ENCODE peak calls at places on chromosomes 3 and 15, in six cellular contexts. T is central memory CD4-positive, alpha-beta T cell; S is EL; J is activated naive CD4-positive, alpha-beta T cell treated with anti-CD3 and anti-CD28 coated beads, Interleukin-2, amount 10 ng/mL, durations not matched to agents 7 days and 5 days; Q is hypothalamus; B is brain microvascular endothelial cell. X is an unnamed sample.

GRCh38 chr15:40040293-40040635 is 1.3 kb upstream of the SRP14 start:
- DNase-seq in T (no peak), S (no peak), J (no peak), Q (no peak), B (no peak), X (no peak)

GRCh38 chr3:72957303-72957702 is 39.3 kb upstream of the PPP4R2 start:
- DNase-seq in T (no peak), S (no peak), J (no peak), Q (peak; percentile 47), B (no peak), X (no peak)

GRCh38 chr3:122299872-122300460 is 25.1 kb upstream of the CSTA start:
- DNase-seq in T (peak; percentile 31), S (peak; percentile 19), J (peak; percentile 62), Q (no peak), B (peak; percentile 47), X (peak; percentile 69)

GRCh38 chr3:45817788-45818523 is 21.6 kb upstream of the SLC6A20 start:
- DNase-seq in T (no peak), S (peak; percentile 94), J (no peak), Q (no peak), B (peak; percentile 86), X (no peak)

GRCh38 chr3:194161181-194162045 is 25.5 kb downstream of the HES1 start:
- DNase-seq in T (no peak), S (no peak), J (no peak), Q (no peak), B (no peak), X (no peak)

GRCh38 chr15:60660290-60661051 is 181.5 kb upstream of the ICE2 start:
- DNase-seq in T (no peak), S (peak; percentile 17), J (no peak), Q (no peak), B (peak; percentile 24), X (no peak)

GRCh38 chr3:72245183-72245811 is 460.3 kb upstream of the PROK2 start:
- DNase-seq in T (no peak), S (no peak), J (no peak), Q (peak; percentile 23), B (no peak), X (no peak)

GRCh38 chr15:92770641-92771040 is 115.1 kb upstream of the FAM174B start:
- DNase-seq in T (no peak), S (no peak), J (no peak), Q (no peak), B (no peak), X (no peak)

GRCh38 chr3:113070226-113071220 is 79.7 kb downstream of the GTPBP8 start:
- DNase-seq in T (no peak), S (peak; percentile 31), J (no peak), Q (no peak), B (peak; percentile 60), X (no peak)

GRCh38 chr3:64267774-64268604 is 42.7 kb upstream of the PRICKLE2 start:
- DNase-seq in T (no peak), S (peak; percentile 65), J (no peak), Q (peak; percentile 12), B (peak; percentile 54), X (no peak)

GRCh38 chr3:125433611-125434041 is 58.5 kb upstream of the ZNF148 start:
- DNase-seq in T (no peak), S (peak; percentile 23), J (no peak), Q (no peak), B (no peak), X (no peak)

GRCh38 chr3:157061271-157061670 is 98.7 kb downstream of the CCNL1 start:
- DNase-seq in T (no peak), S (no peak), J (no peak), Q (no peak), B (no peak), X (no peak)

GRCh38 chr3:14423963-14424362 is 21.6 kb downstream of the SLC6A6 start:
- DNase-seq in T (no peak), S (no peak), J (no peak), Q (no peak), B (no peak), X (no peak)

GRCh38 chr3:188239577-188239976 is 85.6 kb downstream of the LPP start:
- DNase-seq in T (no peak), S (no peak), J (no peak), Q (no peak), B (no peak), X (no peak)

GRCh38 chr3:78707094-78707493 is 1060.7 kb downstream of the ROBO1 start:
- DNase-seq in T (no peak), S (no peak), J (no peak), Q (no peak), B (no peak), X (no peak)

GRCh38 chr15:79985571-79985970 is 14.6 kb upstream of the BCL2A1 start:
- DNase-seq in T (no peak), S (no peak), J (no peak), Q (no peak), B (no peak), X (no peak)

GRCh38 chr3:98782826-98783500 is 19.8 kb downstream of the ST3GAL6 start:
- DNase-seq in T (no peak), S (no peak), J (no peak), Q (no peak), B (no peak), X (no peak)

GRCh38 chr15:74202461-74203401 is at the start of gene STRA6:
- DNase-seq in T (no peak), S (peak; percentile 37), J (no peak), Q (no peak), B (no peak), X (no peak)

GRCh38 chr15:72796210-72796514 is 12.6 kb upstream of the ADPGK start:
- DNase-seq in T (no peak), S (peak; percentile 47), J (no peak), Q (no peak), B (no peak), X (no peak)

GRCh38 chr15:51281368-51281967 is 56.9 kb downstream of the CYP19A1 start:
- DNase-seq in T (no peak), S (peak; percentile 48), J (peak; percentile 41), Q (peak; percentile 48), B (peak; percentile 47), X (peak; percentile 39)

GRCh38 chr3:190180268-190180667 is 59.6 kb upstream of the P3H2 start:
- DNase-seq in T (no peak), S (peak; percentile 59), J (no peak), Q (no peak), B (no peak), X (no peak)

GRCh38 chr3:146464783-146465182 is 4.6 kb downstream of the PLSCR2 start:
- DNase-seq in T (no peak), S (no peak), J (no peak), Q (no peak), B (no peak), X (no peak)

GRCh38 chr3:30370681-30371271 is 235.6 kb upstream of the TGFBR2 start:
- DNase-seq in T (no peak), S (peak; percentile 39), J (no peak), Q (no peak), B (no peak), X (no peak)

GRCh38 chr3:183313331-183313730 is 60.3 kb downstream of the B3GNT5 start:
- DNase-seq in T (no peak), S (no peak), J (no peak), Q (no peak), B (no peak), X (no peak)

GRCh38 chr3:152452318-152452717 is 183.6 kb downstream of the MBNL1 start:
- DNase-seq in T (no peak), S (peak; percentile 20), J (no peak), Q (no peak), B (peak; percentile 59), X (no peak)

GRCh38 chr3:185813205-185813604 is 11.6 kb downstream of the IGF2BP2 start:
- DNase-seq in T (no peak), S (no peak), J (no peak), Q (no peak), B (no peak), X (no peak)

GRCh38 chr3:134799393-134799792 is 4.3 kb downstream of the EPHB1 start:
- DNase-seq in T (no peak), S (no peak), J (no peak), Q (no peak), B (no peak), X (no peak)

GRCh38 chr15:52427804-52428203 is 100.9 kb downstream of the MYO5A start:
- DNase-seq in T (no peak), S (peak; percentile 72), J (no peak), Q (no peak), B (peak; percentile 89), X (no peak)

GRCh38 chr15:48370460-48370859 is 39.2 kb downstream of the DUT start:
- DNase-seq in T (no peak), S (no peak), J (no peak), Q (no peak), B (peak; percentile 83), X (no peak)

GRCh38 chr3:48084929-48085328 is 68.7 kb upstream of the MAP4 start:
- DNase-seq in T (no peak), S (no peak), J (no peak), Q (no peak), B (no peak), X (no peak)

GRCh38 chr3:192444096-192444790 is 283.1 kb downstream of the FGF12 start:
- DNase-seq in T (no peak), S (peak; percentile 58), J (peak; percentile 70), Q (peak; percentile 12), B (peak; percentile 51), X (peak; percentile 65)

GRCh38 chr3:138936763-138937689 is 9.9 kb downstream of the FOXL2 start:
- DNase-seq in T (no peak), S (no peak), J (no peak), Q (no peak), B (no peak), X (no peak)

GRCh38 chr3:57147071-57147470 is 18.1 kb downstream of the IL17RD start:
- DNase-seq in T (no peak), S (no peak), J (no peak), Q (no peak), B (no peak), X (no peak)